ENCODE peak calls at places on chromosomes 13 and 19, in ten cellular contexts. N is iPS-NIHi11; C is AG09309; Z is activated CD4-positive, alpha-beta T cell treated with anti-CD3 and anti-CD28 coated beads, Interleukin-2, amount 10 ng/mL, durations not matched to agents 7 days and 5 days; V is body of pancreas; J is HTR-8/SVneo; H is OCI-LY7; A is stimulated activated CD4-positive, alpha-beta T cell treated with anti-CD3 and anti-CD28 coated beads, Interleukin-4, amount 100 ng/mL, for 4 hours; E is nucleus accumbens; G is endothelial cell. L is an unnamed sample.

GRCh38 chr13:28850226-28850625 is 30.1 kb downstream of the MTUS2 start:
- DNase-seq in J (no peak), E (no peak), A (no peak), C (no peak), H (no peak), Z (no peak), V (no peak), G (no peak), N (no peak), L (no peak)

GRCh38 chr19:38848299-38849146 is 1.3 kb downstream of the HNRNPL start:
- DNase-seq in Z (peak; percentile 8), N (no peak), C (no peak), G (no peak), V (no peak), J (no peak), E (no peak), A (no peak), H (no peak), L (no peak)

GRCh38 chr13:31476266-31476665 is 263.1 kb upstream of the RXFP2 start:
- DNase-seq in H (no peak), N (no peak), J (no peak), A (no peak), E (no peak), C (peak; percentile 60), Z (no peak), V (no peak), G (no peak), L (no peak)

GRCh38 chr19:1862424-1863307 is 713 bp downstream of the KLF16 start:
- DNase-seq in E (no peak), V (peak; percentile 40), H (peak; percentile 58), G (no peak), N (peak; percentile 56), A (peak; percentile 38), J (no peak), Z (peak; percentile 46), C (no peak), L (no peak)

GRCh38 chr13:112928958-112929777 is 39.8 kb upstream of the MCF2L start:
- DNase-seq in N (no peak), A (no peak), H (no peak), Z (no peak), E (no peak), V (peak; percentile 64), C (no peak), J (no peak), G (no peak), L (no peak)

GRCh38 chr13:72539925-72540324 is 187.5 kb downstream of the MZT1 start:
- DNase-seq in J (no peak), C (no peak), Z (no peak), G (no peak), H (no peak), V (no peak), N (no peak), A (no peak), E (no peak), L (no peak)

GRCh38 chr19:34345934-34346333 is 19.1 kb upstream of the GPI start:
- DNase-seq in H (peak; percentile 82), A (peak; percentile 57), Z (peak; percentile 72), E (peak; percentile 67), G (peak; percentile 85), C (no peak), J (peak; percentile 82), V (peak; percentile 63), N (peak; percentile 89), L (peak; percentile 64)

GRCh38 chr13:49594576-49594975 is 9.2 kb upstream of the RCBTB1 start:
- DNase-seq in H (no peak), J (no peak), V (no peak), C (no peak), A (no peak), N (no peak), E (no peak), Z (no peak), G (no peak), L (no peak)

GRCh38 chr19:53882391-53883050 is 524 bp downstream of the PRKCG start:
- DNase-seq in A (no peak), V (no peak), Z (no peak), H (no peak), J (no peak), E (no peak), C (no peak), N (no peak), G (no peak), L (no peak)

GRCh38 chr13:26965976-26966375 is 205.4 kb upstream of the GPR12 start:
- DNase-seq in G (no peak), A (no peak), N (no peak), C (no peak), H (no peak), V (peak; percentile 81), E (no peak), Z (no peak), J (no peak), L (no peak)

GRCh38 chr19:38729653-38730469 is 14.4 kb downstream of the CAPN12 start:
- DNase-seq in E (peak; percentile 15), C (no peak), V (peak; percentile 64), H (peak; percentile 73), A (peak; percentile 67), N (peak; percentile 85), Z (peak; percentile 80), G (peak; percentile 89), J (peak; percentile 54), L (peak; percentile 74)

GRCh38 chr13:74026753-74027152 is 107.5 kb downstream of the KLF12 start:
- DNase-seq in A (peak; percentile 69), J (no peak), C (no peak), Z (peak; percentile 76), E (no peak), V (no peak), G (peak; percentile 57), H (peak; percentile 82), N (peak; percentile 56), L (no peak)

GRCh38 chr13:37192986-37193385 is 87.5 kb upstream of the CSNK1A1L start:
- DNase-seq in N (no peak), A (no peak), J (no peak), V (no peak), G (no peak), H (no peak), Z (no peak), E (no peak), C (no peak), L (no peak)

GRCh38 chr19:45790942-45791341 is 1.7 kb downstream of the DMWD start:
- DNase-seq in Z (peak; percentile 68), V (no peak), J (no peak), A (no peak), G (no peak), H (no peak), N (no peak), C (no peak), E (no peak), L (no peak)

GRCh38 chr19:52992109-52993004 is 21.4 kb upstream of the ERVV-1 start:
- DNase-seq in A (no peak), E (no peak), C (no peak), H (no peak), J (no peak), Z (no peak), G (peak; percentile 24), V (peak; percentile 20), N (peak; percentile 50), L (no peak)

GRCh38 chr13:94162289-94162688 is 317.2 kb downstream of the DCT start:
- DNase-seq in G (no peak), H (no peak), N (no peak), Z (no peak), E (no peak), A (no peak), C (no peak), V (peak; percentile 14), J (no peak), L (peak; percentile 31)

GRCh38 chr13:113730145-113730750 is 28.8 kb upstream of the TMEM255B start:
- DNase-seq in A (no peak), G (no peak), H (no peak), Z (no peak), V (peak; percentile 9), C (no peak), N (no peak), J (no peak), E (no peak), L (no peak)

GRCh38 chr19:46546194-46546896 is 50.7 kb upstream of the PNMA8B start:
- DNase-seq in G (peak; percentile 49), C (no peak), H (peak; percentile 29), E (peak; percentile 20), Z (no peak), V (peak; percentile 80), J (peak; percentile 51), A (no peak), N (peak; percentile 76), L (peak; percentile 77)

GRCh38 chr19:2302319-2303208 is 5.4 kb downstream of the LINGO3 start:
- DNase-seq in N (peak; percentile 77), V (peak; percentile 55), A (peak; percentile 20), E (no peak), Z (no peak), H (no peak), G (no peak), J (no peak), C (no peak), L (no peak)

GRCh38 chr19:33459220-33459619 is 62.4 kb downstream of the PEPD start:
- DNase-seq in G (no peak), N (no peak), C (no peak), H (no peak), V (no peak), A (no peak), Z (no peak), J (no peak), E (no peak), L (no peak)

L was measured in lung.